ENCODE peak calls at places on chromosome 13, in five cellular contexts. R is substantia nigra, E is RWPE1, S is Panc1, W is iPS DF 6.9. P is an unnamed sample.
A peak's percentile ranks its signal among the peaks of the same experiment; 100 is the strongest.

GRCh38 chr13:24270639-24271131 is 38.7 kb upstream of the C1QTNF9 start:
- DNase-seq in R (peak; percentile 22), E (no peak), S (no peak), W (no peak), P (no peak)

GRCh38 chr13:36848228-36848982 is 29.4 kb downstream of the RFXAP start:
- DNase-seq in R (no peak), E (no peak), S (no peak), W (no peak), P (no peak)

GRCh38 chr13:77548594-77548993 is 13.1 kb downstream of the SCEL start:
- DNase-seq in R (no peak), E (no peak), S (no peak), W (no peak), P (no peak)

GRCh38 chr13:113941571-113942191 is 32.2 kb downstream of the C13orf46 start:
- DNase-seq in R (no peak), E (peak; percentile 34), S (no peak), W (no peak), P (no peak)

GRCh38 chr13:60990032-60990733 is 425.5 kb downstream of the PCDH20 start:
- DNase-seq in R (no peak), E (no peak), S (no peak), W (no peak), P (peak; percentile 14)

GRCh38 chr13:37640499-37640898 is 41.9 kb upstream of the POSTN start:
- DNase-seq in R (no peak), E (peak; percentile 38), S (peak; percentile 2), W (no peak), P (peak; percentile 16)

GRCh38 chr13:99894835-99895427 is 76.6 kb downstream of the ZIC5 start:
- DNase-seq in R (no peak), E (no peak), S (no peak), W (no peak), P (no peak)

GRCh38 chr13:43072394-43072793 is 49.0 kb downstream of the DNAJC15 start:
- DNase-seq in R (no peak), E (no peak), S (no peak), W (no peak), P (no peak)

GRCh38 chr13:52786747-52787146 is 47.1 kb upstream of the CNMD start:
- DNase-seq in R (no peak), E (no peak), S (no peak), W (no peak), P (no peak)

GRCh38 chr13:28373803-28374202 is 121.1 kb downstream of the FLT1 start:
- DNase-seq in R (no peak), E (no peak), S (no peak), W (no peak), P (no peak)

GRCh38 chr13:73989244-73989843 is 144.9 kb downstream of the KLF12 start:
- DNase-seq in R (no peak), E (no peak), S (no peak), W (no peak), P (no peak)

GRCh38 chr13:80473695-80474094 is 132.8 kb upstream of the SPRY2 start:
- DNase-seq in R (no peak), E (peak; percentile 80), S (peak; percentile 71), W (no peak), P (peak; percentile 40)

GRCh38 chr13:108816381-108816780 is 187.0 kb downstream of the MYO16 start:
- DNase-seq in R (no peak), E (no peak), S (no peak), W (no peak), P (no peak)

GRCh38 chr13:28229522-28229921 is 91.2 kb downstream of the PAN3 start:
- DNase-seq in R (no peak), E (no peak), S (no peak), W (no peak), P (no peak)

GRCh38 chr13:105611424-105611823 is 924.0 kb downstream of the EFNB2 start:
- DNase-seq in R (no peak), E (peak; percentile 45), S (no peak), W (no peak), P (peak; percentile 41)

GRCh38 chr13:31227870-31228269 is 28.1 kb downstream of the B3GLCT start:
- DNase-seq in R (no peak), E (no peak), S (no peak), W (no peak), P (no peak)

GRCh38 chr13:39900106-39900750 is 244.8 kb downstream of the COG6 start:
- DNase-seq in R (no peak), E (no peak), S (no peak), W (no peak), P (no peak)

GRCh38 chr13:24610956-24611355 is 69.3 kb upstream of the ATP12A start:
- DNase-seq in R (no peak), E (no peak), S (no peak), W (no peak), P (no peak)

GRCh38 chr13:113937497-113938140 is 36.3 kb downstream of the C13orf46 start:
- DNase-seq in R (no peak), E (no peak), S (no peak), W (no peak), P (no peak)

GRCh38 chr13:98890186-98890585 is 87.7 kb downstream of the DOCK9 start:
- DNase-seq in R (no peak), E (peak; percentile 72), S (no peak), W (no peak), P (peak; percentile 92)

GRCh38 chr13:71867101-71867814 is at the start of gene DACH1:
- DNase-seq in R (no peak), E (no peak), S (no peak), W (no peak), P (no peak)

GRCh38 chr13:50706505-50706904 is 137.0 kb downstream of the DLEU7 start:
- DNase-seq in R (no peak), E (no peak), S (no peak), W (no peak), P (no peak)

GRCh38 chr13:84917252-84917878 is 881.9 kb downstream of the SLITRK6 start:
- DNase-seq in R (no peak), E (peak; percentile 12), S (no peak), W (no peak), P (no peak)

GRCh38 chr13:40764587-40765403 is 6.2 kb downstream of the MRPS31 start:
- DNase-seq in R (no peak), E (no peak), S (no peak), W (no peak), P (no peak)

GRCh38 chr13:74657765-74658164 is 523.6 kb upstream of the KLF12 start:
- DNase-seq in R (no peak), E (no peak), S (no peak), W (no peak), P (no peak)

GRCh38 chr13:114313061-114313860 is 1.0 kb upstream of the CHAMP1 start:
- DNase-seq in R (no peak), E (no peak), S (no peak), W (no peak), P (no peak)

GRCh38 chr13:22053053-22053452 is 382.2 kb downstream of the FGF9 start:
- DNase-seq in R (no peak), E (no peak), S (no peak), W (no peak), P (no peak)
- H3K27ac ChIP-seq in R (no peak overlapping the region), E (no peak overlapping the region), S (no peak overlapping the region), W (no peak overlapping the region), P (no peak overlapping the region)

DNA sequence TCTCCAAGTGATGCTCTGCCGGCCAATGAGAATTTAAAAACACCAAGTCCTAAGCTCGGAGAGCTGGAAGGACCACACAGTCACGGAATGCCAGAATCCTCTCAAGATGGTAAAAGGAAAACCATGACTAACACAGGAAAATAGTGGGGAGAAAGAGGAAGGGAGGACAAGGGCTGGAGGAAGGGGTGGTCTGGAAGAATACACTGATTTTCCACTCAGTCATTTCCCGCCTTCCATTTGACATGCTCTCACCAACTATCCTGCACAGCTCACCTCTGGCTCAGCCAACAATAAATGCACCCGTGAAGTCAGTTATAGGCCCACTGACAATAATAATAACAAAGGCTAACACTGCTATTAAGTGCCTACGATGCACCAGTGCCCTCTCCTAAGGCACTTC is 31.5 kb downstream of the SLC7A1 start:
- DNase-seq in R (no peak), E (no peak), S (no peak), W (no peak), P (no peak)
- H3K27ac ChIP-seq in R (no peak overlapping the region), E (peak overlapping the region; percentile 67), S (no peak overlapping the region), W (no peak overlapping the region), P (no peak overlapping the region)

DNA sequence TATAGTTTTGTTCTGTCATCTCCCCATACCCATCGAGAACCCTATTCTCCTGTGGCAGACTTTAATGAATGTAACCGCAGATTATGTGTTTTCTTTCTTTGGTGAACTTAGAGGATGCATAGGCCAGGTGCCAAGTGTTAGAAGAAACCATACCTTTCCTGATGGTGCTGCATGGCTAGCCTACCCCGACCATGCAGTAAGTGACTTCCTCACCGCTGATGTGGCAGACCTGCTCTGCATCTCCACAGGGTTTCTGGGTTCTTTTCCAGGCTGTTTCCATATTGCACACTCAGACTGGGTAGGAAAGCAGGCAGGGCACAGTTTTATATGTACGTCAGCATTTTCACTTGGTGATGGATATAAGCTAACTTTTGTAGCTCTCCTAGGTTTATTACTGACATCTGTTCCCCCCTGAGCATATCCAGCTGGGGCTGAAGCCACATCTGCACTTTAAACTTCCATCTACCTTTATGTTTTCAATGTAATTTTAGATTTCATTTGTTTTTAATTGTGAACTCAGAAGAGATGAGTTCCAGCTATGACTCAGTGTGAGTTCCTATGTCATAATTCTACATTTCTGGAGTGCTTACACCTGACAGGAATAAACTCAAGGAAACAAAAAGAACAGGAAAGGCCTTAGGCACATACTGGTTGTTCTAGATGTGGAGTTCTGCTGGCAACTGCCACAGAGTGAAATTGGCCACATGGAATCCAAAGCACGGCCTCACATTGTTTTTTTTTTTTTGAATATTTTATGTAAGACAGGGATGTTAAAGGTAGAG is 42.4 kb downstream of the LRCH1 start:
- DNase-seq in R (no peak), E (peak; percentile 70), S (no peak), W (no peak), P (peak; percentile 53)
- H3K27ac ChIP-seq in R (no peak overlapping the region), E (peak overlapping the region; percentile 76), S (no peak overlapping the region), W (no peak overlapping the region), P (peak overlapping the region; percentile 56)

DNA sequence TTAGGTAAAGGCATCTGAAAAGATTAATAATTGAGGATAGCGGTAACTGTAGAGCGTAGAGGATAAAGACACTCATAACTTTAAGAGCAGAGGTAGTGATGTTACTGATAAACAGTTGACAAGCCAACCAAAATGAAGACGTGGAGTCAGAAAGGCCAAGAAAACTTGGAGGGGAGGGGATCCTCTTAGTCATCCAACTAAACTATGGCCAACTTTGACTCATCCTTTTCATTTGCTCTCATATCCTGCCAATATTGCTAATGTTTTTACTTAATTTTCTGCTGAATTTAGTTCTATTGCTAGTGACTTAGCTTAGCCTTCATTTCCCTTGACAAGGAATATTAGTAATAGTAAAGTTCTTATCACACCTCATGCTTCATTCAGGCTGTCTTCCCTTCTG is 13.4 kb downstream of the ITGBL1 start:
- DNase-seq in R (no peak), E (no peak), S (no peak), W (no peak), P (no peak)
- H3K27ac ChIP-seq in R (no peak overlapping the region), E (no peak overlapping the region), S (no peak overlapping the region), W (no peak overlapping the region), P (no peak overlapping the region)

GRCh38 chr13:91659583-91660415 is 261.4 kb downstream of the GPC5 start:
- DNase-seq in R (no peak), E (no peak), S (no peak), W (no peak), P (peak; percentile 6)
- H3K27ac ChIP-seq in R (no peak overlapping the region), E (no peak overlapping the region), S (no peak overlapping the region), W (no peak overlapping the region), P (no peak overlapping the region)

DNA sequence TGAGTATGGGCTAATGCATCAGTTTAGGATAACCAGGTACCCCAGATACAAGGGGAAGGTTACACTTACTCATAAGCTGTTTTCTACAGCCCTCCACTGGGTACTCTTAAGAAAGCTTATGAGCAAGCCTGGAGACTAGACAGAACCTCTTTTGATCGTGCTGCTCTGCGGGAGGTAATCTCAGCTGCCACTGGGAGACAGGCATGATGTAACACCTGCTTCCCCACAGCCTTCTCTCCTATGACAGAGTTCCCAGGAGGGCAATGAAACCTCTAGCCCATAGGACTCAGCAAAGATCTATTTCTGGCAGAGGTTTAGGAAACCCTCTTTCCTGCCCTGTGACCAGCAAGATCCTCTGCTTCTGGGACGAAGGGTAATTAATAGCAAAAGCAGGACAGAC is 65.6 kb downstream of the WASF3 start:
- DNase-seq in R (no peak), E (no peak), S (no peak), W (no peak), P (no peak)
- H3K27ac ChIP-seq in R (no peak overlapping the region), E (no peak overlapping the region), S (no peak overlapping the region), W (no peak overlapping the region), P (no peak overlapping the region)